ENCODE peak calls at places on chromosomes 2 and 18, in ten cellular contexts. One of them, this sample, is unnamed.
A peak's percentile ranks its signal among the peaks of the same experiment; 100 is the strongest.

GRCh38 chr2:178225011-178225817 is 30.9 kb downstream of the OSBPL6 start:
- DNase-seq in lower lobe of right lung: no peak
- DNase-seq in cardiac muscle cell: peak; percentile 68
- DNase-seq in choroid plexus epithelial cell: peak; percentile 72
- DNase-seq in skeletal muscle cell: peak; percentile 39
- DNase-seq in adrenal gland: no peak
- DNase-seq in AG04449: no peak
- DNase-seq in pancreas: no peak
- DNase-seq in astrocyte of the spinal cord: peak; percentile 91
- DNase-seq in fibroblast of mammary gland: peak; percentile 71
- DNase-seq in this sample: no peak

GRCh38 chr2:27372937-27373336 is 2.5 kb downstream of the SNX17 start:
- DNase-seq in lower lobe of right lung: no peak
- DNase-seq in cardiac muscle cell: no peak
- DNase-seq in choroid plexus epithelial cell: no peak
- DNase-seq in skeletal muscle cell: no peak
- DNase-seq in adrenal gland: no peak
- DNase-seq in AG04449: no peak
- DNase-seq in pancreas: no peak
- DNase-seq in astrocyte of the spinal cord: no peak
- DNase-seq in fibroblast of mammary gland: no peak
- DNase-seq in this sample: no peak

GRCh38 chr2:119409506-119409905 is 22.1 kb upstream of the TMEM37 start:
- DNase-seq in lower lobe of right lung: no peak
- DNase-seq in cardiac muscle cell: no peak
- DNase-seq in choroid plexus epithelial cell: no peak
- DNase-seq in skeletal muscle cell: no peak
- DNase-seq in adrenal gland: no peak
- DNase-seq in AG04449: no peak
- DNase-seq in pancreas: no peak
- DNase-seq in astrocyte of the spinal cord: no peak
- DNase-seq in fibroblast of mammary gland: no peak
- DNase-seq in this sample: no peak

GRCh38 chr2:2562867-2563266 is 231.8 kb upstream of the MYT1L start:
- DNase-seq in lower lobe of right lung: no peak
- DNase-seq in cardiac muscle cell: no peak
- DNase-seq in choroid plexus epithelial cell: no peak
- DNase-seq in skeletal muscle cell: no peak
- DNase-seq in adrenal gland: no peak
- DNase-seq in AG04449: no peak
- DNase-seq in pancreas: no peak
- DNase-seq in astrocyte of the spinal cord: no peak
- DNase-seq in fibroblast of mammary gland: no peak
- DNase-seq in this sample: no peak

GRCh38 chr2:47016172-47016913 is 100.7 kb upstream of the MCFD2 start:
- DNase-seq in lower lobe of right lung: peak; percentile 58
- DNase-seq in cardiac muscle cell: peak; percentile 30
- DNase-seq in choroid plexus epithelial cell: peak; percentile 92
- DNase-seq in skeletal muscle cell: peak; percentile 79
- DNase-seq in adrenal gland: no peak
- DNase-seq in AG04449: peak; percentile 91
- DNase-seq in pancreas: peak; percentile 13
- DNase-seq in astrocyte of the spinal cord: peak; percentile 95
- DNase-seq in fibroblast of mammary gland: peak; percentile 90
- DNase-seq in this sample: peak; percentile 77

GRCh38 chr2:71379086-71379485 is 47.5 kb downstream of the ZNF638 start:
- DNase-seq in lower lobe of right lung: no peak
- DNase-seq in cardiac muscle cell: peak; percentile 80
- DNase-seq in choroid plexus epithelial cell: peak; percentile 88
- DNase-seq in skeletal muscle cell: peak; percentile 28
- DNase-seq in adrenal gland: no peak
- DNase-seq in AG04449: peak; percentile 21
- DNase-seq in pancreas: no peak
- DNase-seq in astrocyte of the spinal cord: peak; percentile 85
- DNase-seq in fibroblast of mammary gland: peak; percentile 74
- DNase-seq in this sample: no peak

GRCh38 chr2:3207091-3207491 is 170.5 kb downstream of the EIPR1 start:
- DNase-seq in lower lobe of right lung: no peak
- DNase-seq in cardiac muscle cell: no peak
- DNase-seq in choroid plexus epithelial cell: no peak
- DNase-seq in skeletal muscle cell: no peak
- DNase-seq in adrenal gland: no peak
- DNase-seq in AG04449: no peak
- DNase-seq in pancreas: no peak
- DNase-seq in astrocyte of the spinal cord: no peak
- DNase-seq in fibroblast of mammary gland: no peak
- DNase-seq in this sample: peak; percentile 32

GRCh38 chr2:62188416-62188815 is 7.5 kb upstream of the B3GNT2 start:
- DNase-seq in lower lobe of right lung: no peak
- DNase-seq in cardiac muscle cell: no peak
- DNase-seq in choroid plexus epithelial cell: no peak
- DNase-seq in skeletal muscle cell: no peak
- DNase-seq in adrenal gland: no peak
- DNase-seq in AG04449: no peak
- DNase-seq in pancreas: no peak
- DNase-seq in astrocyte of the spinal cord: no peak
- DNase-seq in fibroblast of mammary gland: no peak
- DNase-seq in this sample: no peak

GRCh38 chr2:216535454-216535995 is 36.9 kb downstream of the RPL37A start:
- DNase-seq in lower lobe of right lung: peak; percentile 61
- DNase-seq in cardiac muscle cell: peak; percentile 96
- DNase-seq in choroid plexus epithelial cell: peak; percentile 96
- DNase-seq in skeletal muscle cell: peak; percentile 98
- DNase-seq in adrenal gland: no peak
- DNase-seq in AG04449: peak; percentile 95
- DNase-seq in pancreas: no peak
- DNase-seq in astrocyte of the spinal cord: peak; percentile 81
- DNase-seq in fibroblast of mammary gland: peak; percentile 82
- DNase-seq in this sample: no peak

GRCh38 chr2:233363744-233364235 is 9.5 kb downstream of the DGKD start:
- DNase-seq in lower lobe of right lung: no peak
- DNase-seq in cardiac muscle cell: no peak
- DNase-seq in choroid plexus epithelial cell: no peak
- DNase-seq in skeletal muscle cell: no peak
- DNase-seq in adrenal gland: no peak
- DNase-seq in AG04449: no peak
- DNase-seq in pancreas: no peak
- DNase-seq in astrocyte of the spinal cord: no peak
- DNase-seq in fibroblast of mammary gland: no peak
- DNase-seq in this sample: no peak

GRCh38 chr18:45916302-45916701 is 50.8 kb downstream of the EPG5 start:
- DNase-seq in lower lobe of right lung: no peak
- DNase-seq in cardiac muscle cell: no peak
- DNase-seq in choroid plexus epithelial cell: no peak
- DNase-seq in skeletal muscle cell: no peak
- DNase-seq in adrenal gland: no peak
- DNase-seq in AG04449: no peak
- DNase-seq in pancreas: no peak
- DNase-seq in astrocyte of the spinal cord: no peak
- DNase-seq in fibroblast of mammary gland: no peak
- DNase-seq in this sample: peak; percentile 34

GRCh38 chr2:88602022-88602421 is 25.2 kb downstream of the EIF2AK3 start:
- DNase-seq in lower lobe of right lung: no peak
- DNase-seq in cardiac muscle cell: no peak
- DNase-seq in choroid plexus epithelial cell: no peak
- DNase-seq in skeletal muscle cell: no peak
- DNase-seq in adrenal gland: no peak
- DNase-seq in AG04449: no peak
- DNase-seq in pancreas: no peak
- DNase-seq in astrocyte of the spinal cord: no peak
- DNase-seq in fibroblast of mammary gland: no peak
- DNase-seq in this sample: no peak

GRCh38 chr18:42018831-42019230 is 63.8 kb downstream of the PIK3C3 start:
- DNase-seq in lower lobe of right lung: no peak
- DNase-seq in cardiac muscle cell: no peak
- DNase-seq in choroid plexus epithelial cell: no peak
- DNase-seq in skeletal muscle cell: no peak
- DNase-seq in adrenal gland: no peak
- DNase-seq in AG04449: no peak
- DNase-seq in pancreas: no peak
- DNase-seq in astrocyte of the spinal cord: no peak
- DNase-seq in fibroblast of mammary gland: no peak
- DNase-seq in this sample: no peak

GRCh38 chr18:79875931-79876461 is 75.5 kb downstream of the SLC66A2 start:
- DNase-seq in lower lobe of right lung: no peak
- DNase-seq in cardiac muscle cell: no peak
- DNase-seq in choroid plexus epithelial cell: no peak
- DNase-seq in skeletal muscle cell: no peak
- DNase-seq in adrenal gland: no peak
- DNase-seq in AG04449: no peak
- DNase-seq in pancreas: peak; percentile 55
- DNase-seq in astrocyte of the spinal cord: no peak
- DNase-seq in fibroblast of mammary gland: no peak
- DNase-seq in this sample: no peak

GRCh38 chr18:56984731-56985130 is 162.2 kb upstream of the BOD1L2 start:
- DNase-seq in lower lobe of right lung: no peak
- DNase-seq in cardiac muscle cell: no peak
- DNase-seq in choroid plexus epithelial cell: no peak
- DNase-seq in skeletal muscle cell: no peak
- DNase-seq in adrenal gland: no peak
- DNase-seq in AG04449: no peak
- DNase-seq in pancreas: no peak
- DNase-seq in astrocyte of the spinal cord: no peak
- DNase-seq in fibroblast of mammary gland: no peak
- DNase-seq in this sample: no peak

GRCh38 chr2:170310876-170311502 is 133.0 kb downstream of the MYO3B start:
- DNase-seq in lower lobe of right lung: no peak
- DNase-seq in cardiac muscle cell: no peak
- DNase-seq in choroid plexus epithelial cell: no peak
- DNase-seq in skeletal muscle cell: no peak
- DNase-seq in adrenal gland: no peak
- DNase-seq in AG04449: no peak
- DNase-seq in pancreas: no peak
- DNase-seq in astrocyte of the spinal cord: peak; percentile 1
- DNase-seq in fibroblast of mammary gland: no peak
- DNase-seq in this sample: no peak

DNA sequence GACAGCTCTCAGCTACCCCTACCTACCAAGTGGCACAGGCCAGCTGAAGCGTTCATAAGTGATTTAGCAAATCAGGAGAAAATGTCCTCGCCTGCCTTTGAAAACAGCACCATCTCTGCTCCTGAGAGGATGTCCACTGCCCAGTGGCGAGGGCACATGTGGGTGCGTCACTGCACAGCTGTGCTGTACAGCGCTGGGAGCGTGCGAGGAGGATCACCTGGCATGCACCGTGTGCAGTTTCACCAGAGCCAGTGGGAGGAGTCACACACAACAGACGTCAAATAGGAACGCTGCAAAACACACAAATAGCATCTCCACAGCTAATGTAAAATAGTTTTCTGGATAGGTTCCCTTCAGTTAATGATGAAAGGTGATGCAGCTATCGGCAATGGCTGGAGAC is 154.1 kb downstream of the HDAC4 start:
- DNase-seq in lower lobe of right lung: no peak
- DNase-seq in cardiac muscle cell: no peak
- DNase-seq in choroid plexus epithelial cell: no peak
- DNase-seq in skeletal muscle cell: no peak
- DNase-seq in adrenal gland: peak; percentile 43
- DNase-seq in AG04449: no peak
- DNase-seq in pancreas: no peak
- DNase-seq in astrocyte of the spinal cord: no peak
- DNase-seq in fibroblast of mammary gland: no peak
- DNase-seq in this sample: no peak
- H3K4me3 ChIP-seq in lower lobe of right lung: no peak overlapping the region
- H3K4me3 ChIP-seq in cardiac muscle cell: no peak overlapping the region
- H3K4me3 ChIP-seq in choroid plexus epithelial cell: no peak overlapping the region
- H3K4me3 ChIP-seq in skeletal muscle cell: no peak overlapping the region
- H3K4me3 ChIP-seq in adrenal gland: no peak overlapping the region
- H3K4me3 ChIP-seq in AG04449: no peak overlapping the region
- H3K4me3 ChIP-seq in pancreas: peak overlapping the region; percentile 32
- H3K4me3 ChIP-seq in astrocyte of the spinal cord: no peak overlapping the region
- H3K4me3 ChIP-seq in fibroblast of mammary gland: no peak overlapping the region
- H3K4me3 ChIP-seq in this sample: no peak overlapping the region

GRCh38 chr18:55473078-55473477 is 114.9 kb downstream of the TCF4 start:
- DNase-seq in lower lobe of right lung: no peak
- DNase-seq in cardiac muscle cell: no peak
- DNase-seq in choroid plexus epithelial cell: no peak
- DNase-seq in skeletal muscle cell: no peak
- DNase-seq in adrenal gland: no peak
- DNase-seq in AG04449: no peak
- DNase-seq in pancreas: no peak
- DNase-seq in astrocyte of the spinal cord: no peak
- DNase-seq in fibroblast of mammary gland: no peak
- DNase-seq in this sample: no peak
- H3K4me3 ChIP-seq in lower lobe of right lung: no peak overlapping the region
- H3K4me3 ChIP-seq in cardiac muscle cell: no peak overlapping the region
- H3K4me3 ChIP-seq in choroid plexus epithelial cell: no peak overlapping the region
- H3K4me3 ChIP-seq in skeletal muscle cell: no peak overlapping the region
- H3K4me3 ChIP-seq in adrenal gland: no peak overlapping the region
- H3K4me3 ChIP-seq in AG04449: no peak overlapping the region
- H3K4me3 ChIP-seq in pancreas: no peak overlapping the region
- H3K4me3 ChIP-seq in astrocyte of the spinal cord: no peak overlapping the region
- H3K4me3 ChIP-seq in fibroblast of mammary gland: no peak overlapping the region
- H3K4me3 ChIP-seq in this sample: no peak overlapping the region

DNA sequence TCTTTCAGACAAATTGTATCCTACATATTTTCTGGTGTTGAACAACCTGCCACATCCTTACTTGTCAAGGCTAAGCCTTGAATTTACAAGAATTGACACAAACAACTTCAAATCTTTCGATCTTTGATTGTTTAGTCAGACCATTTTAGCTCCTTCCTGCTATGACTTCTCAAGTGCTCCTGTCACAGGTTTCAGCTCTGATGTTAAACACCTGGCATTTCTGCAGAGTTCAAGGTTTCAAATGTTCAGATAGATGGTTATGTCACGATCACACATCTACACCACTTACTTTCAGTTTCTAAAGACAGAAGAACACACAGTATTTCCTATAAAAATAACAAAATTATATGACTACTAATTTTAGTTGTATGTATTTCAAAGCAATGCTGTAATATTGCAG is 84.0 kb downstream of the RND3 start:
- DNase-seq in lower lobe of right lung: no peak
- DNase-seq in cardiac muscle cell: no peak
- DNase-seq in choroid plexus epithelial cell: no peak
- DNase-seq in skeletal muscle cell: no peak
- DNase-seq in adrenal gland: no peak
- DNase-seq in AG04449: no peak
- DNase-seq in pancreas: no peak
- DNase-seq in astrocyte of the spinal cord: no peak
- DNase-seq in fibroblast of mammary gland: no peak
- DNase-seq in this sample: no peak
- H3K4me3 ChIP-seq in lower lobe of right lung: no peak overlapping the region
- H3K4me3 ChIP-seq in cardiac muscle cell: no peak overlapping the region
- H3K4me3 ChIP-seq in choroid plexus epithelial cell: no peak overlapping the region
- H3K4me3 ChIP-seq in skeletal muscle cell: peak overlapping the region; percentile 12
- H3K4me3 ChIP-seq in adrenal gland: no peak overlapping the region
- H3K4me3 ChIP-seq in AG04449: no peak overlapping the region
- H3K4me3 ChIP-seq in pancreas: no peak overlapping the region
- H3K4me3 ChIP-seq in astrocyte of the spinal cord: no peak overlapping the region
- H3K4me3 ChIP-seq in fibroblast of mammary gland: no peak overlapping the region
- H3K4me3 ChIP-seq in this sample: no peak overlapping the region

DNA sequence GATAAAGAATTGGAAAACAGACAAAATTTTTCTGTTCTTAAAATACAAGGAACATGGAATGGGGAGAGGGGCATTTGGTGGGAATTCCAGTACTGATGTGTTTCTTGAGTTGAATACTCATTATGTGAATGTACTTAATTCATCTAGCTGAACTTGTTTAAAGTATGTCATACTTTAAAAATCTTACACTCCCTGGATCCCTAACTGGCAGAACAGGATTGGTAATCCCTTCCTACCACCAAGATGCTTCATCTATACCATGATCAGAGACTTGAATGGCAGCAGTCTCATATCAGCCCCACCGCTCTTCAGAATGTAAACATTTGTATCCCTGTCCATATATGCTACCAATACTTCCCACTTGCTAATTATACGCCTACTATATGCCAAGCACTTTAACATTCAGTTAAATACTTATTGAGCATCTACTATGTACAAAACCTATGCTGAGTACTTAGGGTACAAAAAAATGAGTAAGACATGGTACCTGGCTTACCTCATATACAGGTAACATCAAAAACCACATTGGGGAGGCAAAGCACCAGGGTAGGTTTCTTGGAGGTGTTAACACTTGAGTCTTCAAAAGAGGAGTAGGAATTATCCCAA is 5.3 kb downstream of the MEMO1 start:
- DNase-seq in lower lobe of right lung: no peak
- DNase-seq in cardiac muscle cell: no peak
- DNase-seq in choroid plexus epithelial cell: no peak
- DNase-seq in skeletal muscle cell: no peak
- DNase-seq in adrenal gland: no peak
- DNase-seq in AG04449: no peak
- DNase-seq in pancreas: no peak
- DNase-seq in astrocyte of the spinal cord: no peak
- DNase-seq in fibroblast of mammary gland: no peak
- DNase-seq in this sample: no peak
- H3K4me3 ChIP-seq in lower lobe of right lung: no peak overlapping the region
- H3K4me3 ChIP-seq in cardiac muscle cell: no peak overlapping the region
- H3K4me3 ChIP-seq in choroid plexus epithelial cell: no peak overlapping the region
- H3K4me3 ChIP-seq in skeletal muscle cell: no peak overlapping the region
- H3K4me3 ChIP-seq in adrenal gland: no peak overlapping the region
- H3K4me3 ChIP-seq in AG04449: no peak overlapping the region
- H3K4me3 ChIP-seq in pancreas: no peak overlapping the region
- H3K4me3 ChIP-seq in astrocyte of the spinal cord: no peak overlapping the region
- H3K4me3 ChIP-seq in fibroblast of mammary gland: no peak overlapping the region
- H3K4me3 ChIP-seq in this sample: no peak overlapping the region

This sample was measured in H7.